ENCODE peak calls at places on chromosome 12, in six cellular contexts. A is lower lobe of right lung, O is A673, Y is thoracic aorta, G is colonic mucosa, R is esophagus squamous epithelium. Q is an unnamed sample. For H3K4me1, the result is how much of the 10 kb centered on the place peaks cover.

GRCh38 chr12:49553512-49554088 is 14.3 kb downstream of the MCRS1 start:
- DNase-seq in Y (no peak), R (no peak), A (no peak), O (peak), G (no peak), Q (peak)

GRCh38 chr12:102169922-102170698 is 27.5 kb downstream of the PMCH start:
- DNase-seq in O (peak), G (no peak), Y (no peak), R (no peak), A (no peak), Q (peak)

GRCh38 chr12:123094349-123095073 is 56.4 kb downstream of the PITPNM2 start:
- DNase-seq in Y (no peak), G (peak), O (no peak), A (no peak), R (no peak), Q (no peak)

GRCh38 chr12:49276304-49277290 is 11.7 kb downstream of the TUBA1C start:
- DNase-seq in O (no peak), A (peak), G (no peak), R (no peak), Y (no peak), Q (no peak)

GRCh38 chr12:42759622-42760273 is 170.2 kb upstream of the PRICKLE1 start:
- DNase-seq in G (peak), R (no peak), Y (peak), A (no peak), O (no peak), Q (no peak)

GRCh38 chr12:67047634-67048033 is 221.5 kb upstream of the CAND1 start:
- DNase-seq in R (no peak), G (no peak), Y (no peak), O (no peak), A (no peak), Q (no peak)

GRCh38 chr12:43416981-43417380 is 135.0 kb downstream of the ADAMTS20 start:
- DNase-seq in R (no peak), G (no peak), O (no peak), Y (no peak), A (no peak), Q (no peak)

GRCh38 chr12:85155791-85156190 is 119.6 kb downstream of the LRRIQ1 start:
- DNase-seq in G (no peak), O (peak), Y (no peak), R (no peak), A (no peak), Q (peak)

GRCh38 chr12:104793280-104793679 is 164.8 kb downstream of the SLC41A2 start:
- DNase-seq in G (no peak), A (no peak), Y (no peak), O (no peak), R (no peak), Q (no peak)

GRCh38 chr12:54419088-54419887 is at the start of gene ITGA5:
- DNase-seq in A (peak), G (peak), O (peak), Y (no peak), R (no peak), Q (peak)

GRCh38 chr12:89690925-89691324 is 17.7 kb downstream of the ATP2B1 start:
- DNase-seq in R (no peak), Y (no peak), A (no peak), O (peak), G (no peak), Q (no peak)

GRCh38 chr12:70741266-70741665 is 104.0 kb upstream of the PTPRB start:
- DNase-seq in R (no peak), A (no peak), Y (no peak), G (peak), O (peak), Q (no peak)

GRCh38 chr12:102356690-102357089 is 123.7 kb downstream of the IGF1 start:
- DNase-seq in G (no peak), O (no peak), A (no peak), Y (no peak), R (no peak), Q (no peak)

GRCh38 chr12:110937104-110937641 is 16.8 kb upstream of the MYL2 start:
- DNase-seq in O (peak), R (no peak), A (peak), G (peak), Y (no peak), Q (peak)

GRCh38 chr12:47277972-47278448 is 198.3 kb upstream of the AMIGO2 start:
- DNase-seq in A (no peak), Y (no peak), R (no peak), O (peak), G (no peak), Q (peak)

GRCh38 chr12:56839489-56840442 is 76.6 kb downstream of the HSD17B6 start:
- DNase-seq in Y (no peak), R (no peak), A (peak), G (peak), O (peak), Q (peak)

GRCh38 chr12:92035477-92035876 is 110.2 kb downstream of the BTG1 start:
- DNase-seq in Y (no peak), R (no peak), O (no peak), G (no peak), A (no peak), Q (no peak)

GRCh38 chr12:92649511-92650227 is 53.1 kb upstream of the PLEKHG7 start:
- DNase-seq in O (peak), A (no peak), R (no peak), Y (peak), G (peak), Q (peak)

GRCh38 chr12:26195641-26196423 is 459 bp downstream of the SSPN start:
- DNase-seq in A (peak), G (peak), R (no peak), O (peak), Y (peak), Q (peak)

GRCh38 chr12:89179983-89180382 is 172.3 kb downstream of the DUSP6 start:
- DNase-seq in A (no peak), R (no peak), Y (peak), G (peak), O (peak), Q (no peak)

GRCh38 chr12:55068416-55069010 is 48.7 kb downstream of the NEUROD4 start:
- DNase-seq in A (no peak), G (peak), Y (no peak), R (no peak), O (peak), Q (peak)

GRCh38 chr12:65742481-65742971 is 81.8 kb upstream of the HMGA2 start:
- DNase-seq in Y (no peak), O (peak), R (no peak), A (no peak), G (no peak), Q (peak)
- H3K4me3 ChIP-seq in Y (peak), O (peak), R (peak), A (peak), G (peak), Q (peak)

DNA sequence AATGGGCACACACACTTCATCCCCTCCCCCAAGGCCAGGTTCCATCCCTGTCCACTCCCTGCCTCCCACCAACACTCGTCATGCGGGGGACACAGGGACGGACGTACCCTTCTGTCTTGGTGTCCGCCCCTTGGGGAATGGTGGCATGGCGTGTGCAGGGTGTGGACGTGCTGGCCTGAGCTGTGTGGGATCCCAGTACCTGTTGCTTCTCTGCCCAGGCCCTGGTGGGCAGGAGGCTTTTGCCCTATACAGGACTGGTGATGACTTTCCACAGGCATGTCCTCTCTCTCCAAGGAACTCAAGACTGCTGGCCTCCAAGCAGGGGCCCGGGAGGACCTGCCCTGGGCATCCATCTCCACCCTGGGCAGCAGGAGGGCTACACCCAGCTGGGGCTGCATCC is 195.8 kb upstream of the PRMT8 start:
- DNase-seq in A (no peak), R (no peak), Y (no peak), G (no peak), O (no peak), Q (no peak)
- H3K4me1 ChIP-seq in A (under half), R (under half), Y (under half), G (under half), O (under half), Q (under half)

GRCh38 chr12:96189781-96190180 is 4.4 kb upstream of the ELK3 start:
- DNase-seq in O (no peak), Y (no peak), R (no peak), A (no peak), G (no peak), Q (no peak)

GRCh38 chr12:96183734-96184370 is 10.3 kb upstream of the ELK3 start:
- DNase-seq in R (no peak), A (no peak), Y (no peak), G (no peak), O (no peak), Q (no peak)

GRCh38 chr12:96187675-96188355 is 6.4 kb upstream of the ELK3 start:
- DNase-seq in Y (no peak), R (no peak), O (no peak), G (no peak), A (no peak), Q (no peak)

GRCh38 chr12:96185914-96186313 is 8.3 kb upstream of the ELK3 start:
- DNase-seq in O (no peak), R (no peak), A (no peak), Y (no peak), G (no peak), Q (no peak)

DNA sequence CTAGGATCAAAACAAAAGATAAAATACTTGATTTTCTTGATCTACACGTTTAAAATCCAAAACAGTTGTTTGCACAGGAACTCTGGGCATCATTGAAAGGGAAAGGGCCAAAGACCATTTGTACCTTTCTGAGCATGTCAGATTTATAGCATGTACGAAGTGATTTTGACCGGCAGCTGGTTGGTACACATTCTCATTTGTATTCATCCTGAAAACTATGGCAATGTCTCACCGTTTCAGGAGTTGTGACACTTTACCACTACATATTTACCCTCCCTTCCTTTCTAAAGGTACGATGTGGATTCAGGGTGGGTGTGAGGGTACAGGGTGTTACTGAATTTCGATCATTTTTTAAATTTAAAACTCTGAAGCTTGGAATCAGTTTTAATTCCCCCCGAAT is 7.3 kb upstream of the ELK3 start:
- DNase-seq in O (no peak), R (no peak), Y (no peak), G (no peak), A (no peak), Q (no peak)
- H3K27ac ChIP-seq in O (no peak), R (no peak), Y (no peak), G (no peak), A (no peak), Q (no peak)

DNA sequence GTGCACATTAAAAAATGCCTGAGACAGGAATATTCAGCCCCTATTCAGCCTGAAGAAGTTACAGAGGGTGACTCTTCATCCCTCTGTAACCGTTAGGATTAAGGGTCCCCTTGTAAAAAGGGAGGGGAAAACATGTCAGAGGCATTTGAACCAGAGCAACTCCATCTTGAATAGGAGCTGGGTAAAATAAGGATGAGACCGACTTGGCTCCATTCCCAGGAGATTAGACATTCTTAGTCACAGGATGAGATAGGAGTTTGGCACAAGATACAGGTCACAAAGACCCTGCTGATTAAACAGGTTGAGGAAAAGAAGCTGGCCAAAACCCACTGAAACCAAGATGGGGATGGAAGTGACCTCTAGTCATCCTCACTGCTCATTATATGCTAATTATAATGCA is 19.9 kb upstream of the MDM1 start:
- DNase-seq in G (no peak), Y (no peak), A (no peak), R (no peak), O (peak), Q (peak)
- H3K4me3 ChIP-seq in G (no peak), Y (no peak), A (no peak), R (no peak), O (no peak), Q (no peak)

GRCh38 chr12:124511259-124511985 is 56.0 kb downstream of the NCOR2 start:
- DNase-seq in R (no peak), G (no peak), O (no peak), A (no peak), Y (no peak), Q (no peak)
- H3K4me1 ChIP-seq in R (half or more), G (half or more), O (half or more), A (half or more), Y (under half), Q (under half)

GRCh38 chr12:81083018-81083417 is 5.1 kb downstream of the ACSS3 start:
- DNase-seq in G (no peak), O (no peak), R (no peak), Y (no peak), A (no peak), Q (no peak)

GRCh38 chr12:81079280-81080076 is 1.6 kb downstream of the ACSS3 start:
- DNase-seq in G (no peak), A (no peak), R (no peak), O (peak), Y (no peak), Q (no peak)

GRCh38 chr12:81078469-81079196 is 754 bp downstream of the ACSS3 start:
- DNase-seq in O (peak), R (no peak), A (no peak), G (no peak), Y (peak), Q (peak)

GRCh38 chr12:81081726-81082125 is 3.8 kb downstream of the ACSS3 start:
- DNase-seq in G (no peak), R (no peak), Y (no peak), O (no peak), A (no peak), Q (no peak)

GRCh38 chr12:81080431-81080983 is 2.6 kb downstream of the ACSS3 start:
- DNase-seq in G (no peak), R (no peak), A (no peak), Y (no peak), O (peak), Q (peak)
- H3K27ac ChIP-seq in G (peak), R (peak), A (peak), Y (peak), O (peak), Q (no peak)

DNA sequence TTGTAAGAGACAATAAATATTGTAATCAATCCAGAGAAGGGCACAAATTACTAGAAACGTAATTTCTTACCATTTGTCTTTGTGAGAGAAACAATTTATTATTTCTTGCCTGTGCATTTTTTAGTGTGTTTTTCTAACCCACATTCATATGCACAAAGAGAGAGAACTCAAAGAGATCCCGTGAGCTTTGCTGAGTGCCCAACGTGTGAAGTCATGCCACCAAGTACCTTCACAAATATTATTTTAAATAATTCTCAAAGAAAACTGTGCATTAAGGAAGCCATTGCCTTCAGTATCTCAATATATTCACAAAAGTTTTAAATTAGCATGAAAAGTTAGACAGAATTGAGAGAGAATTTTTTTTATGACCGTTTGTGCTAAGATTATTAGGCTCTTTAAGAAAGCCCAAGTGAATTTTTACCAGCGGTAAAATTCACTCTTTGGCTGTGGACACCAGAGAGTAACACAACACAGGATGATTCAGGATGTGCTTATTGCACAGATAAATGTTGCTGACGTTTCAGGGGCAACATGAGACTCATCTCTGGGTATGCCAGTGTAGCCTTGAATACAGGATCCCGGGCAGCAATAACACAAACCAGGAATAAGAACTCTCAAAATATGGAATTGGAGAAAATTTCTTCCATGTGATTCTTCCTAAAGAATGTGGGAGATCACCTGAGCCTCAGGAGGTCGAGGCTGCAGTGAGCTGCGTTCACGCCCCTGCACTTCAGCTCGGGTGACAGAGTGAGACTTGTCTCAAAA is 2.9 kb downstream of the ARHGDIB start:
- DNase-seq in R (no peak), A (no peak), Y (no peak), G (no peak), O (no peak), Q (no peak)
- H3K4me3 ChIP-seq in R (peak), A (peak), Y (peak), G (no peak), O (no peak), Q (no peak)

GRCh38 chr12:45231515-45232145 is 15.7 kb downstream of the ANO6 start:
- DNase-seq in R (no peak), Y (no peak), A (no peak), G (no peak), O (peak), Q (no peak)
- H3K4me1 ChIP-seq in R (half or more), Y (under half), A (half or more), G (under half), O (half or more), Q (under half)

GRCh38 chr12:28961948-28962384 is 187.1 kb upstream of the FAR2 start:
- DNase-seq in R (no peak), A (no peak), G (no peak), O (peak), Y (no peak), Q (no peak)

GRCh38 chr12:28967426-28967825 is 181.7 kb upstream of the FAR2 start:
- DNase-seq in Y (no peak), A (no peak), R (no peak), G (no peak), O (no peak), Q (no peak)

GRCh38 chr12:28963554-28963953 is 185.5 kb upstream of the FAR2 start:
- DNase-seq in A (no peak), G (no peak), O (peak), Y (no peak), R (no peak), Q (peak)

GRCh38 chr12:28966049-28966778 is 182.9 kb upstream of the FAR2 start:
- DNase-seq in O (peak), Y (no peak), G (no peak), A (peak), R (no peak), Q (no peak)
- H3K27ac ChIP-seq in O (no peak), Y (no peak), G (no peak), A (peak), R (peak), Q (no peak)

GRCh38 chr12:64665506-64665905 is 55.2 kb downstream of the RASSF3 start:
- DNase-seq in G (peak), A (no peak), Y (no peak), O (no peak), R (no peak), Q (peak)
- H3K4me3 ChIP-seq in G (no peak), A (no peak), Y (peak), O (no peak), R (no peak), Q (no peak)

Q was measured in mesendoderm.